ENCODE peak calls at places on chromosomes 5 and 9, in six cellular contexts. One of them, this sample, is unnamed.
A peak's percentile ranks its signal among the peaks of the same experiment; 100 is the strongest.

GRCh38 chr5:150783422-150783928 is 4.9 kb downstream of the SMIM3 start:
- DNase-seq in HepG2: no peak
- DNase-seq in A549: no peak
- DNase-seq in H1: no peak
- DNase-seq in WTC11: no peak
- DNase-seq in K562: no peak
- DNase-seq in this sample: peak; percentile 81

GRCh38 chr5:2119578-2119977 is 236.9 kb upstream of the IRX4 start:
- DNase-seq in HepG2: no peak
- DNase-seq in H1: no peak
- DNase-seq in WTC11: no peak
- DNase-seq in A549: no peak
- DNase-seq in K562: no peak
- DNase-seq in this sample: no peak

GRCh38 chr5:13478831-13479465 is 465.5 kb downstream of the DNAH5 start:
- DNase-seq in WTC11: peak; percentile 32
- DNase-seq in A549: peak; percentile 50
- DNase-seq in H1: peak; percentile 48
- DNase-seq in K562: no peak
- DNase-seq in HepG2: peak; percentile 24
- DNase-seq in this sample: peak; percentile 56

GRCh38 chr5:136901-137300 is 44.9 kb downstream of the PLEKHG4B start:
- DNase-seq in HepG2: no peak
- DNase-seq in H1: no peak
- DNase-seq in A549: peak; percentile 25
- DNase-seq in K562: no peak
- DNase-seq in WTC11: no peak
- DNase-seq in this sample: no peak

GRCh38 chr5:181283347-181283746 is 22.4 kb upstream of the TRIM52 start:
- DNase-seq in H1: no peak
- DNase-seq in HepG2: no peak
- DNase-seq in WTC11: no peak
- DNase-seq in K562: no peak
- DNase-seq in A549: no peak
- DNase-seq in this sample: no peak

GRCh38 chr5:92147792-92148191 is 764.7 kb upstream of the ARRDC3 start:
- DNase-seq in WTC11: no peak
- DNase-seq in HepG2: no peak
- DNase-seq in K562: no peak
- DNase-seq in A549: no peak
- DNase-seq in H1: no peak
- DNase-seq in this sample: no peak

GRCh38 chr9:121567142-121568100 is 67.8 kb upstream of the GGTA1 start:
- DNase-seq in HepG2: no peak
- DNase-seq in WTC11: no peak
- DNase-seq in H1: no peak
- DNase-seq in A549: no peak
- DNase-seq in K562: no peak
- DNase-seq in this sample: peak; percentile 46

GRCh38 chr9:112570731-112571167 is 84.1 kb downstream of the KIAA1958 start:
- DNase-seq in K562: no peak
- DNase-seq in WTC11: no peak
- DNase-seq in H1: no peak
- DNase-seq in HepG2: peak; percentile 89
- DNase-seq in A549: no peak
- DNase-seq in this sample: no peak

GRCh38 chr9:133762488-133763271 is 24.5 kb upstream of the SARDH start:
- DNase-seq in HepG2: no peak
- DNase-seq in K562: no peak
- DNase-seq in H1: peak; percentile 39
- DNase-seq in WTC11: no peak
- DNase-seq in A549: no peak
- DNase-seq in this sample: no peak

GRCh38 chr9:127131871-127132270 is 9.4 kb upstream of the ANGPTL2 start:
- DNase-seq in HepG2: no peak
- DNase-seq in WTC11: no peak
- DNase-seq in K562: no peak
- DNase-seq in H1: no peak
- DNase-seq in A549: no peak
- DNase-seq in this sample: no peak

GRCh38 chr5:14332038-14332631 is 189.0 kb downstream of the TRIO start:
- DNase-seq in WTC11: no peak
- DNase-seq in A549: no peak
- DNase-seq in H1: no peak
- DNase-seq in HepG2: no peak
- DNase-seq in K562: no peak
- DNase-seq in this sample: no peak

GRCh38 chr5:89901983-89902382 is 507.6 kb downstream of the CETN3 start:
- DNase-seq in WTC11: no peak
- DNase-seq in A549: no peak
- DNase-seq in H1: no peak
- DNase-seq in HepG2: no peak
- DNase-seq in K562: no peak
- DNase-seq in this sample: no peak

GRCh38 chr5:177186645-177187044 is 53.1 kb downstream of the NSD1 start:
- DNase-seq in HepG2: no peak
- DNase-seq in H1: no peak
- DNase-seq in A549: no peak
- DNase-seq in K562: no peak
- DNase-seq in WTC11: no peak
- DNase-seq in this sample: no peak

GRCh38 chr5:33444542-33444941 is 3.8 kb downstream of the TARS1 start:
- DNase-seq in H1: no peak
- DNase-seq in K562: no peak
- DNase-seq in WTC11: no peak
- DNase-seq in A549: no peak
- DNase-seq in HepG2: no peak
- DNase-seq in this sample: no peak

GRCh38 chr9:126373241-126373640 is 46.6 kb downstream of the MVB12B start:
- DNase-seq in WTC11: no peak
- DNase-seq in H1: no peak
- DNase-seq in K562: no peak
- DNase-seq in HepG2: peak; percentile 52
- DNase-seq in A549: peak; percentile 55
- DNase-seq in this sample: peak; percentile 90

GRCh38 chr9:112322701-112323377 is 10.6 kb downstream of the PTBP3 start:
- DNase-seq in H1: no peak
- DNase-seq in HepG2: no peak
- DNase-seq in WTC11: no peak
- DNase-seq in A549: no peak
- DNase-seq in K562: no peak
- DNase-seq in this sample: no peak

GRCh38 chr5:140043508-140043872 is 391 bp upstream of the NRG2 start:
- DNase-seq in H1: no peak
- DNase-seq in A549: peak; percentile 70
- DNase-seq in WTC11: peak; percentile 61
- DNase-seq in HepG2: no peak
- DNase-seq in K562: peak; percentile 17
- DNase-seq in this sample: no peak

GRCh38 chr5:2901096-2901495 is 149.6 kb upstream of the IRX2 start:
- DNase-seq in H1: peak; percentile 33
- DNase-seq in WTC11: no peak
- DNase-seq in A549: no peak
- DNase-seq in HepG2: no peak
- DNase-seq in K562: no peak
- DNase-seq in this sample: no peak

GRCh38 chr5:123598028-123598689 is 86.2 kb downstream of the CSNK1G3 start:
- DNase-seq in H1: no peak
- DNase-seq in HepG2: no peak
- DNase-seq in A549: no peak
- DNase-seq in WTC11: no peak
- DNase-seq in K562: no peak
- DNase-seq in this sample: no peak

GRCh38 chr9:94757158-94757557 is 30.7 kb downstream of the AOPEP start:
- DNase-seq in A549: no peak
- DNase-seq in H1: no peak
- DNase-seq in WTC11: no peak
- DNase-seq in HepG2: no peak
- DNase-seq in K562: no peak
- DNase-seq in this sample: no peak

GRCh38 chr9:111621895-111622480 is 9.1 kb upstream of the DNAJC25 start:
- DNase-seq in A549: peak; percentile 61
- DNase-seq in WTC11: peak; percentile 41
- DNase-seq in H1: no peak
- DNase-seq in K562: peak; percentile 24
- DNase-seq in HepG2: peak; percentile 47
- DNase-seq in this sample: peak; percentile 68

GRCh38 chr9:30757723-30758122 is 1626.7 kb upstream of the ACO1 start:
- DNase-seq in K562: no peak
- DNase-seq in A549: no peak
- DNase-seq in H1: no peak
- DNase-seq in HepG2: no peak
- DNase-seq in WTC11: no peak
- DNase-seq in this sample: no peak
- TF ChIP-seq JUN in K562: no peak
- TF ChIP-seq JUN in A549: no peak
- TF ChIP-seq JUN in H1: no peak
- TF ChIP-seq JUN in HepG2: no peak
- TF ChIP-seq JUN in WTC11: no peak
- TF ChIP-seq JUN in this sample: no peak

GRCh38 chr5:141525659-141526058 is 36.8 kb downstream of the PCDHGC5 start:
- DNase-seq in A549: no peak
- DNase-seq in WTC11: no peak
- DNase-seq in HepG2: peak; percentile 13
- DNase-seq in H1: no peak
- DNase-seq in K562: no peak
- DNase-seq in this sample: no peak

GRCh38 chr5:141524604-141525597 is 36.0 kb downstream of the PCDHGC5 start:
- DNase-seq in H1: peak; percentile 90
- DNase-seq in A549: peak; percentile 89
- DNase-seq in WTC11: peak; percentile 93
- DNase-seq in K562: peak; percentile 85
- DNase-seq in HepG2: peak; percentile 85
- DNase-seq in this sample: peak; percentile 96

GRCh38 chr5:141522301-141522700 is 33.4 kb downstream of the PCDHGC5 start:
- DNase-seq in K562: no peak
- DNase-seq in H1: no peak
- DNase-seq in WTC11: no peak
- DNase-seq in HepG2: no peak
- DNase-seq in A549: no peak
- DNase-seq in this sample: peak; percentile 62

GRCh38 chr5:141521244-141521781 is 32.4 kb downstream of the PCDHGC5 start:
- DNase-seq in WTC11: no peak
- DNase-seq in H1: no peak
- DNase-seq in HepG2: peak; percentile 81
- DNase-seq in A549: peak; percentile 75
- DNase-seq in K562: no peak
- DNase-seq in this sample: peak; percentile 98

GRCh38 chr5:141523991-141524390 is 35.1 kb downstream of the PCDHGC5 start:
- DNase-seq in HepG2: no peak
- DNase-seq in WTC11: no peak
- DNase-seq in H1: no peak
- DNase-seq in K562: no peak
- DNase-seq in A549: no peak
- DNase-seq in this sample: no peak
- TF ChIP-seq JUN in HepG2: no peak
- TF ChIP-seq JUN in WTC11: no peak
- TF ChIP-seq JUN in H1: no peak
- TF ChIP-seq JUN in K562: no peak
- TF ChIP-seq JUN in A549: no peak
- TF ChIP-seq JUN in this sample: no peak

GRCh38 chr5:81506900-81507588 is 113.1 kb upstream of the ACOT12 start:
- DNase-seq in K562: peak; percentile 30
- DNase-seq in A549: peak; percentile 88
- DNase-seq in H1: no peak
- DNase-seq in WTC11: peak; percentile 14
- DNase-seq in HepG2: peak; percentile 45
- DNase-seq in this sample: peak; percentile 94
- TF ChIP-seq JUN in K562: peak; percentile 48
- TF ChIP-seq JUN in A549: no peak
- TF ChIP-seq JUN in H1: no peak
- TF ChIP-seq JUN in WTC11: no peak
- TF ChIP-seq JUN in HepG2: no peak
- TF ChIP-seq JUN in this sample: no peak

GRCh38 chr5:107997338-107997979 is 326.7 kb upstream of the EFNA5 start:
- DNase-seq in A549: no peak
- DNase-seq in K562: no peak
- DNase-seq in HepG2: no peak
- DNase-seq in H1: no peak
- DNase-seq in WTC11: no peak
- DNase-seq in this sample: peak; percentile 80
- TF ChIP-seq JUN in A549: no peak
- TF ChIP-seq JUN in K562: no peak
- TF ChIP-seq JUN in HepG2: no peak
- TF ChIP-seq JUN in H1: no peak
- TF ChIP-seq JUN in WTC11: no peak
- TF ChIP-seq JUN in this sample: peak; percentile 12

GRCh38 chr5:145834554-145834916 is 607 bp downstream of the PRELID2 start:
- DNase-seq in H1: no peak
- DNase-seq in WTC11: no peak
- DNase-seq in HepG2: no peak
- DNase-seq in K562: no peak
- DNase-seq in A549: no peak
- DNase-seq in this sample: no peak
- TF ChIP-seq JUN in H1: no peak
- TF ChIP-seq JUN in WTC11: no peak
- TF ChIP-seq JUN in HepG2: no peak
- TF ChIP-seq JUN in K562: no peak
- TF ChIP-seq JUN in A549: no peak
- TF ChIP-seq JUN in this sample: no peak

GRCh38 chr5:74290634-74291033 is 349.9 kb downstream of the ENC1 start:
- DNase-seq in K562: no peak
- DNase-seq in H1: no peak
- DNase-seq in HepG2: peak; percentile 7
- DNase-seq in WTC11: no peak
- DNase-seq in A549: no peak
- DNase-seq in this sample: no peak
- TF ChIP-seq JUN in K562: no peak
- TF ChIP-seq JUN in H1: no peak
- TF ChIP-seq JUN in HepG2: no peak
- TF ChIP-seq JUN in WTC11: no peak
- TF ChIP-seq JUN in A549: no peak
- TF ChIP-seq JUN in this sample: no peak

GRCh38 chr5:175815126-175815913 is 56.1 kb upstream of the CPLX2 start:
- DNase-seq in WTC11: no peak
- DNase-seq in H1: no peak
- DNase-seq in K562: no peak
- DNase-seq in A549: no peak
- DNase-seq in HepG2: no peak
- DNase-seq in this sample: no peak
- TF ChIP-seq JUN in WTC11: no peak
- TF ChIP-seq JUN in H1: no peak
- TF ChIP-seq JUN in K562: no peak
- TF ChIP-seq JUN in A549: no peak
- TF ChIP-seq JUN in HepG2: no peak
- TF ChIP-seq JUN in this sample: no peak

DNA sequence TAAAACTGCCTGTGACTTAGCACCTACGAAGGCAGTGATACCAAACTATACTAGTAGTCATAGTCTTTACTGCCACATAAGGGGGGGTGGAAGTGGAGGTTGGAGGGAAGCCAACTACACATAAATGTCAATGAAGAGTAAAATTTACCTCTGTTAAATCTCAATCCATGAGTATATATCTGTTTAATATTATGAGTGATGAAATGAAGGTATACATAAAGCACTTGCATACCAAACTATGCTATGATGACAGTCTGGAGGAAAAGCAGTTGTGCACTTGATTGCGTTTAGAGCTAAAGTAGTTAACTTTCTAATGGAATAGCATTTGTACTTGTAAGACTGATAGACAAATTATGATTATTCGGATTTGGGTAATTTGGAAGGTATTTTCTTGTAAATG is 129.2 kb upstream of the POU5F2 start:
- DNase-seq in WTC11: no peak
- DNase-seq in H1: no peak
- DNase-seq in HepG2: no peak
- DNase-seq in A549: no peak
- DNase-seq in K562: no peak
- DNase-seq in this sample: no peak
- TF ChIP-seq JUN in WTC11: no peak
- TF ChIP-seq JUN in H1: no peak
- TF ChIP-seq JUN in HepG2: no peak
- TF ChIP-seq JUN in A549: no peak
- TF ChIP-seq JUN in K562: no peak
- TF ChIP-seq JUN in this sample: no peak